ENCODE peak calls at places on chromosome 16, in ten cellular contexts. X is SK-N-SH, T is stomach, I is fibroblast of lung, N is AG09309, S is endothelial cell of umbilical vein, P is fibroblast of pulmonary artery, V is spleen, R is cardiac fibroblast, F is HepG2. Z is an unnamed sample.

GRCh38 chr16:72905581-72905980 is 142.3 kb downstream of the ZFHX3 start:
- DNase-seq in R (peak), S (no peak), X (no peak), F (no peak), N (no peak), I (no peak), T (no peak), P (peak), V (no peak), Z (no peak)

GRCh38 chr16:11781773-11782172 is 15.3 kb downstream of the ZC3H7A start:
- DNase-seq in R (peak), T (no peak), I (peak), S (peak), P (no peak), X (peak), F (no peak), N (no peak), V (no peak), Z (no peak)

GRCh38 chr16:90020838-90021382 is 1.7 kb upstream of the DBNDD1 start:
- DNase-seq in P (peak), V (no peak), T (no peak), F (peak), X (peak), I (no peak), R (peak), S (no peak), N (no peak), Z (no peak)

GRCh38 chr16:66020061-66020460 is 346.4 kb upstream of the CDH5 start:
- DNase-seq in X (no peak), F (no peak), T (no peak), P (no peak), V (no peak), N (no peak), R (peak), S (no peak), I (no peak), Z (no peak)

GRCh38 chr16:74723224-74723623 is 22.6 kb upstream of the MLKL start:
- DNase-seq in N (no peak), T (no peak), V (peak), P (no peak), X (no peak), I (no peak), S (no peak), R (no peak), F (no peak), Z (peak)

GRCh38 chr16:66569131-66569530 is 2.9 kb downstream of the CMTM1 start:
- DNase-seq in R (peak), I (peak), T (no peak), V (no peak), F (no peak), X (no peak), S (peak), P (peak), N (no peak), Z (no peak)

GRCh38 chr16:49407873-49408565 is 34.4 kb downstream of the C16orf78 start:
- DNase-seq in V (peak), F (peak), T (peak), X (peak), N (peak), S (peak), R (peak), P (peak), I (peak), Z (no peak)

GRCh38 chr16:49785970-49786369 is 69.9 kb downstream of the ZNF423 start:
- DNase-seq in R (no peak), X (no peak), N (no peak), F (no peak), T (no peak), P (no peak), I (no peak), V (no peak), S (no peak), Z (no peak)

GRCh38 chr16:23692190-23692837 is 13.6 kb downstream of the PLK1 start:
- DNase-seq in P (no peak), X (no peak), F (no peak), R (no peak), I (no peak), T (no peak), V (no peak), S (no peak), N (no peak), Z (no peak)

GRCh38 chr16:11349599-11350276 is 4.5 kb downstream of the RMI2 start:
- DNase-seq in T (peak), I (peak), X (no peak), N (no peak), S (peak), R (peak), V (no peak), P (peak), F (no peak), Z (no peak)

GRCh38 chr16:53031323-53031942 is 21.3 kb downstream of the CHD9NB start:
- DNase-seq in X (no peak), R (peak), P (no peak), V (no peak), I (no peak), T (no peak), S (no peak), N (no peak), F (no peak), Z (no peak)

GRCh38 chr16:2512920-2513404 is 790 bp upstream of the ATP6V0C start:
- DNase-seq in S (no peak), V (peak), P (no peak), N (no peak), R (no peak), T (no peak), I (no peak), X (peak), F (no peak), Z (peak)

GRCh38 chr16:80323187-80323807 is 217.5 kb upstream of the DYNLRB2 start:
- DNase-seq in T (no peak), I (no peak), F (no peak), X (no peak), N (no peak), S (no peak), P (no peak), R (no peak), V (no peak), Z (no peak)

GRCh38 chr16:81823111-81823510 is 44.0 kb downstream of the PLCG2 start:
- DNase-seq in F (no peak), R (no peak), V (peak), I (no peak), X (no peak), T (peak), P (no peak), N (no peak), S (peak), Z (no peak)

DNA sequence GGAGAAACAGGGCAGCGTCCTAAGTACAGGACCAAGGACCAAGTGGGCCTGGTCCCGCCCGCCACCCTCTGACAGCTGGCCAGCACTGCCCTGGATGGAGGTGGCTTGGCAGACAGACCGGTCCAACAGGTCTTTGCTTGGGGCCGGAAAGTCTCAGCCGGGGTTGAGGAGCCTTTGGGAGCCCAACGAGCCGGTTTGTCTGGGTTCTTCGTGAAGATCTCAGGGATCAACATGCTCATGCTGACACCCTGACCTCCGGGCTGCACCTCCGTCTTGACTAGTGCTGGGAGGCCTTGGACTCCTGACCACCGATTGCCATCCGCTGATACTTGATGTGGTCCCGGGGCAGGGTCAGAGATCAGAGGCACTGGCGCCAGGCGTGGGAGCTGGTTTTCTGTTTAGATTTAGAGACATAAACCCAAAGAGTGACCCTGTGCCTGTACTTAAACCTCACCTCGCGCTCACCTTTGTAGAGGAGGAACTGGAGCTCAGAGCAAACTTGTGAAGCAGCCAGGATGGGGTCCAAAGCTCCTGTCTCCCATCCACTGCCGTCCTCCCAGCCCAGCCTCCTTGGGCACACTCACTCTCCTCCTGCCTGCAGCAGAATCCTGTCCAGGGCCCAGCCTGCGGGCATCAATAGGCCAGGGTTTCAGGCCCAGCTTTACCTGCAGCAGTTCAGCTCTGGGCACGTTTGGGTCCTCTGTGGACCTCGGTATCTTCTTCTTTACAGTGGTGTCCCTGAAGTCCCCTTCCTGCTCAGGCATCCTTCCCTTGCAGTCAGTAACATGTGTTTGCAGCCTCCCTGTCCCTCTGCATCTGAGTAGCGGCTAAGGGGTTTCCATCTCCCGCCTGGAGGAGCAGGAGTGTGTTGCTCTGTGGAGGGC is 92.0 kb upstream of the GSE1 start:
- DNase-seq in X (no peak), R (no peak), F (peak), T (peak), N (no peak), I (no peak), S (no peak), P (no peak), V (no peak), Z (no peak)
- TF ChIP-seq CTCF in X (no peak), R (no peak), F (peak), T (peak), N (no peak), I (no peak), S (no peak), P (no peak), V (no peak), Z (no peak)

DNA sequence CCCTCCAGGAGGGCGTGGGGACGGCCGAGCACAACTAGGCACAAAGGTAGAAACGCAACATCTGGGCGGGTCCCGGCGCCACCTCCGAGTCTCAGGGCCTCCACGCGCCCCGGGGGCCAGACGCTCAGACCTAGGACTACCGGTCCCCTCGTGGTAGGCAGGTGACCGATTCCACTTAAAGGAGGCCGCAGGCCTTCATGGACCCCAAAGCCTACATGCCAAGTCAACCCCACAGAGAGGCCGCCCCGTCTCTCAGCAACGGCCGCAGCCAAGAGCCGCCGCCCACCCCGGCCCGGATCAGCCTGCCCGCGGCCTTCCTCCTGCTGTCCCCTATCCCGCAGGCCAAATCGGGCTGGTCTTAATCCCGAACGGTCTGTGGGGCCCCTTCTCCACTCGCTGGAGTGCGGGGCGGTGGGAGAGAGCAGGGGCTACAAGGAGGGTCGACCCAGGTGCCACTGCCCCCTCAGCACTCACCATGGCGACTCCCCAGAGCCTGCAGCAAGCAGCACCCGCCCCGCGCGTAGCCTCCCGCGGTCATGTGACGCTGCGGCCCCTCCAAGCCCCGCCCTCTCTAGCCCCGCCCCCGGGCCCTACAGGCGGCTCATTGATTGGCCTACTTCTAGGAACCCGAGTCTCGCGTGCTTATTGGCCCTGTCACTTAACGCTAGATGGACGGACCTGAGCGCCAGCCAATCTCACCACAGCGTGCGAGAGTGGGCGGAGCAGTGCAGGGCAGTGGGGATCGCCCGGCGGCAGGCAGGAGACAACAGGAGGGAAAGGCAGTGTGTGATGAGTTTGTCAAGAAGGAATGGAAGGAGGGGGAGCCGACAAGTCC is at the start of gene VPS35:
- DNase-seq in S (peak), T (peak), X (peak), V (peak), P (peak), R (peak), I (peak), N (peak), F (peak), Z (peak)
- TF ChIP-seq CTCF in S (peak), T (no peak), X (peak), V (no peak), P (peak), R (no peak), I (no peak), N (no peak), F (peak), Z (peak)

GRCh38 chr16:30371248-30371816 is 1.0 kb upstream of the TBC1D10B start:
- DNase-seq in X (no peak), F (no peak), S (no peak), P (no peak), R (no peak), T (no peak), I (no peak), N (no peak), V (no peak), Z (no peak)
- TF ChIP-seq CTCF in X (no peak), F (no peak), S (no peak), P (no peak), R (no peak), T (no peak), I (no peak), N (no peak), V (no peak), Z (peak)

DNA sequence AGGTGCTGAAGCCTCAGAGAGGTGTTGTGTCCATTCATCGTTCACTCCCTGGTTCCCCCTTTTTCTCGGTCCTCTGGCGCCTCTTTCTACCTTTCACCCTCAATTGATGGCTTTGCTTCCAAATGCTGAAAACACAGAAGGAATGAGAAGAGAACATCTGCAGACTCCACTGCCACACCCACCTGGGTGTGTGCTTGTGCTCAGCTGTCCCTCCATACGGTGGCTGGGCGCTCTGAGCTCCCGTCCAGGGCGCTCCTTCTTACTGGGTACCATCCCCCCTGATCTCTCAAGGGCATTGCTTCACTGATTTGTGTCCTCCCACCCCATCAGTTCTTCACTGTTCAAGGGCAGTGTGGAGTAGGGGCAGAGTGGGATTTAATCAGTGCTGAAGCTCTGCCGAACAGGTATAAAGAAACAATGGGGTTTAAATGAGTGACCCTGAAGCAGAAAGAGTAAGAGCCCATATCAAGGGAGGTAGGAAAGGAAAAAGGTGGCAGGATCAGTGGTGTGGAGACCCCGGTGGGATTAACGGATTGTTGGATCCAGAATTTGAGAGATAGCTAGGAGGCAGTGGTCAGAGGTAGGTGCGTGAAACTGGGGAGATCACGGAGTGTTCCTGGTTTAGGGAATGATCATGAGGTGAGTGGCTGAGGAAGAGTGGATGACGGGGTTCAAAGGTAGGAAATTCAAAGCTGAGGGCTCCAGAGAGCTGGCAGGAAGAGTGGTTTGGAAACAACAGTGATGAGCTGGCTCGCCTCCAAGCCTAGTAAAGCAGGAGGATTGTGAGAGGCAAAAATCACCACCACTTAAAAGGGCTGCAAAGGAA is 40.8 kb downstream of the MRTFB start:
- DNase-seq in X (no peak), N (no peak), S (no peak), T (peak), P (peak), F (peak), R (peak), I (no peak), V (no peak), Z (no peak)
- TF ChIP-seq CTCF in X (no peak), N (no peak), S (no peak), T (no peak), P (no peak), F (no peak), R (no peak), I (no peak), V (no peak), Z (no peak)

DNA sequence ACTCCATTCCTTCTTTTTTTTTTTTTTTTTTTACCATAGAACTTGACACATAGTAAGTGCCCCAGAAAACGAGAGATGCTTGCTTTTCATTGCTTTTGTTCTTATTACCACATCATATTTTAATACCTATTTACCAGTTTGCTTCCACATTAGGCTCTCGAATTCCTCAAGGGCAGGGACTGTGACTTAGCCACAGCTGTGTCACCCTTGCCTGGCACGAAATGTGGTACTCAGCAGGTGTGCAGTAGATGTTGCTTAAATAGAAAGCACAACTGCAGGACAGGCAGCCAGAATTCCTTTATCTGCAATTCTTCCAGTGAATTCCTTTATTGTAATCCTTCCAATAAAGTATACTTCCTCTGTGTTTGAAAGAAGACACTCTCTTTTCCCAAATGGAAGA is 393.0 kb downstream of the HAPSTR1 start:
- DNase-seq in F (no peak), P (no peak), N (no peak), I (no peak), S (no peak), T (no peak), R (no peak), V (no peak), X (no peak), Z (no peak)
- TF ChIP-seq CTCF in F (no peak), P (no peak), N (no peak), I (no peak), S (no peak), T (no peak), R (no peak), V (no peak), X (no peak), Z (no peak)

Z was measured in chondrocyte.